ENCODE peak calls at places on chromosomes 6 and 20, in eight cellular contexts. One of them, this sample, is unnamed.
A peak's percentile ranks its signal among the peaks of the same experiment; 100 is the strongest.

GRCh38 chr6:56349196-56349595 is 101.8 kb upstream of the COL21A1 start:
- DNase-seq in lower lobe of right lung: no peak
- DNase-seq in NCI-H748 treated with DMSO at 0.1 percent for 48 hours: no peak
- DNase-seq in A673: no peak
- DNase-seq in PC-3: peak; percentile 54
- DNase-seq in NCI-H2081: no peak
- DNase-seq in NCI-H446 treated with DMSO at 0.1 percent for 48 hours: no peak
- DNase-seq in lower leg skin: no peak
- DNase-seq in this sample: no peak

GRCh38 chr6:51768087-51768486 is 319.3 kb downstream of the PKHD1 start:
- DNase-seq in PC-3: peak; percentile 76
- DNase-seq in A673: no peak
- DNase-seq in NCI-H2081: no peak
- DNase-seq in NCI-H446 treated with DMSO at 0.1 percent for 48 hours: no peak
- DNase-seq in lower lobe of right lung: no peak
- DNase-seq in lower leg skin: no peak
- DNase-seq in NCI-H748 treated with DMSO at 0.1 percent for 48 hours: no peak
- DNase-seq in this sample: no peak

GRCh38 chr20:45583502-45583901 is 4.4 kb upstream of the WFDC8 start:
- DNase-seq in lower leg skin: no peak
- DNase-seq in NCI-H2081: no peak
- DNase-seq in A673: no peak
- DNase-seq in PC-3: no peak
- DNase-seq in NCI-H446 treated with DMSO at 0.1 percent for 48 hours: no peak
- DNase-seq in lower lobe of right lung: no peak
- DNase-seq in NCI-H748 treated with DMSO at 0.1 percent for 48 hours: no peak
- DNase-seq in this sample: no peak

GRCh38 chr6:16337280-16337975 is 99.0 kb downstream of the GMPR start:
- DNase-seq in lower leg skin: peak; percentile 98
- DNase-seq in PC-3: no peak
- DNase-seq in NCI-H748 treated with DMSO at 0.1 percent for 48 hours: no peak
- DNase-seq in NCI-H2081: no peak
- DNase-seq in A673: no peak
- DNase-seq in NCI-H446 treated with DMSO at 0.1 percent for 48 hours: peak; percentile 93
- DNase-seq in lower lobe of right lung: peak; percentile 78
- DNase-seq in this sample: no peak

GRCh38 chr6:154445417-154445816 is 65.1 kb downstream of the CNKSR3 start:
- DNase-seq in NCI-H446 treated with DMSO at 0.1 percent for 48 hours: no peak
- DNase-seq in NCI-H748 treated with DMSO at 0.1 percent for 48 hours: no peak
- DNase-seq in A673: no peak
- DNase-seq in NCI-H2081: no peak
- DNase-seq in lower lobe of right lung: no peak
- DNase-seq in lower leg skin: no peak
- DNase-seq in PC-3: no peak
- DNase-seq in this sample: no peak

GRCh38 chr6:134663800-134664535 is 285.9 kb downstream of the ALDH8A1 start:
- DNase-seq in PC-3: no peak
- DNase-seq in NCI-H2081: no peak
- DNase-seq in NCI-H748 treated with DMSO at 0.1 percent for 48 hours: no peak
- DNase-seq in lower leg skin: no peak
- DNase-seq in A673: no peak
- DNase-seq in lower lobe of right lung: no peak
- DNase-seq in NCI-H446 treated with DMSO at 0.1 percent for 48 hours: no peak
- DNase-seq in this sample: no peak

GRCh38 chr6:116382587-116382986 is 11.8 kb downstream of the DSE start:
- DNase-seq in NCI-H446 treated with DMSO at 0.1 percent for 48 hours: no peak
- DNase-seq in NCI-H748 treated with DMSO at 0.1 percent for 48 hours: no peak
- DNase-seq in PC-3: no peak
- DNase-seq in lower lobe of right lung: no peak
- DNase-seq in NCI-H2081: no peak
- DNase-seq in A673: no peak
- DNase-seq in lower leg skin: no peak
- DNase-seq in this sample: no peak

GRCh38 chr20:24376523-24377085 is 92.8 kb upstream of the SYNDIG1 start:
- DNase-seq in NCI-H446 treated with DMSO at 0.1 percent for 48 hours: no peak
- DNase-seq in A673: no peak
- DNase-seq in NCI-H748 treated with DMSO at 0.1 percent for 48 hours: no peak
- DNase-seq in lower leg skin: no peak
- DNase-seq in PC-3: no peak
- DNase-seq in NCI-H2081: no peak
- DNase-seq in lower lobe of right lung: no peak
- DNase-seq in this sample: no peak

GRCh38 chr6:109296305-109296915 is 85.9 kb downstream of the CD164 start:
- DNase-seq in NCI-H748 treated with DMSO at 0.1 percent for 48 hours: peak; percentile 96
- DNase-seq in NCI-H446 treated with DMSO at 0.1 percent for 48 hours: no peak
- DNase-seq in PC-3: peak; percentile 35
- DNase-seq in NCI-H2081: no peak
- DNase-seq in lower lobe of right lung: no peak
- DNase-seq in lower leg skin: no peak
- DNase-seq in A673: no peak
- DNase-seq in this sample: no peak

GRCh38 chr20:17822039-17822438 is 122.3 kb downstream of the BANF2 start:
- DNase-seq in PC-3: peak; percentile 62
- DNase-seq in A673: no peak
- DNase-seq in lower lobe of right lung: no peak
- DNase-seq in NCI-H2081: no peak
- DNase-seq in lower leg skin: no peak
- DNase-seq in NCI-H446 treated with DMSO at 0.1 percent for 48 hours: no peak
- DNase-seq in NCI-H748 treated with DMSO at 0.1 percent for 48 hours: no peak
- DNase-seq in this sample: no peak

This sample was measured in activated CD8-positive, alpha-beta memory T cell treated with anti-CD3 and anti-CD28 coated beads, Interleukin-2, amount 50 U/mL, for 4 hours.